ENCODE peak calls at places on chromosomes 12 and 14, in six cellular contexts. E is adrenal gland, S is uterus, K is IMR-90, F is heart left ventricle, I is transverse colon. U is an unnamed sample. For H3K4me1, the result is how much of the 10 kb centered on the place peaks cover.

GRCh38 chr14:47044841-47045240 is 393.3 kb upstream of the RPL10L start:
- DNase-seq in E (no peak), F (no peak), I (no peak), K (no peak), S (no peak), U (no peak)

GRCh38 chr12:49868952-49869815 is 26.3 kb upstream of the BCDIN3D start:
- DNase-seq in K (peak), S (peak), F (peak), I (peak), E (peak), U (peak)

GRCh38 chr12:31362115-31362758 is 36.3 kb upstream of the SINHCAF start:
- DNase-seq in K (no peak), I (peak), F (no peak), S (no peak), E (no peak), U (no peak)

GRCh38 chr12:65699251-65699650 is 125.0 kb upstream of the HMGA2 start:
- DNase-seq in K (peak), E (no peak), I (no peak), S (no peak), F (no peak), U (no peak)

GRCh38 chr14:56124296-56124695 is 6.1 kb downstream of the PELI2 start:
- DNase-seq in S (no peak), E (no peak), F (no peak), K (peak), I (no peak), U (no peak)

GRCh38 chr14:59407246-59407615 is 57.9 kb downstream of the GPR135 start:
- DNase-seq in K (peak), S (peak), F (no peak), I (no peak), E (no peak), U (no peak)

GRCh38 chr12:104605685-104606084 is 148.9 kb downstream of the CHST11 start:
- DNase-seq in K (no peak), F (peak), I (peak), E (peak), S (peak), U (peak)

GRCh38 chr12:28209782-28210181 is 19.5 kb downstream of the CCDC91 start:
- DNase-seq in S (no peak), I (no peak), F (no peak), E (no peak), K (no peak), U (no peak)

GRCh38 chr12:111361073-111361716 is 7.7 kb downstream of the PHETA1 start:
- DNase-seq in K (no peak), S (no peak), I (no peak), E (no peak), F (no peak), U (no peak)

GRCh38 chr12:122150127-122150681 is 23.8 kb downstream of the IL31 start:
- DNase-seq in F (no peak), K (no peak), I (no peak), S (no peak), E (no peak), U (no peak)

GRCh38 chr14:74488788-74489397 is 4.2 kb downstream of the NPC2 start:
- DNase-seq in I (no peak), S (no peak), F (no peak), K (peak), E (no peak), U (no peak)

GRCh38 chr12:122865268-122866231 is 30.3 kb downstream of the HIP1R start:
- DNase-seq in F (peak), E (no peak), S (no peak), I (no peak), K (no peak), U (peak)

GRCh38 chr14:24075485-24076301 is 4.3 kb downstream of the CPNE6 start:
- DNase-seq in I (no peak), K (no peak), S (no peak), F (no peak), E (no peak), U (no peak)

GRCh38 chr14:30317729-30318128 is 241.2 kb upstream of the G2E3 start:
- DNase-seq in K (no peak), F (no peak), I (no peak), S (no peak), E (no peak), U (no peak)

GRCh38 chr12:65500121-65500846 is 221.8 kb downstream of the MSRB3 start:
- DNase-seq in S (no peak), E (no peak), I (no peak), F (no peak), K (peak), U (no peak)

GRCh38 chr12:68158427-68158826 is 1.1 kb downstream of the IFNG start:
- DNase-seq in I (no peak), S (no peak), K (no peak), E (no peak), F (no peak), U (no peak)

GRCh38 chr12:132413931-132414588 is 75.9 kb upstream of the FBRSL1 start:
- DNase-seq in E (no peak), F (no peak), S (no peak), K (no peak), I (no peak), U (no peak)

GRCh38 chr12:57722716-57723629 is 15.6 kb downstream of the AGAP2 start:
- DNase-seq in F (no peak), S (no peak), I (no peak), K (no peak), E (no peak), U (no peak)

GRCh38 chr12:84793558-84794367 is 118.8 kb downstream of the SLC6A15 start:
- DNase-seq in K (peak), E (no peak), F (no peak), S (no peak), I (no peak), U (no peak)

GRCh38 chr12:122093098-122093883 is 14.7 kb downstream of the MLXIP start:
- DNase-seq in E (no peak), S (peak), K (no peak), F (no peak), I (no peak), U (no peak)

GRCh38 chr12:105100998-105101397 is 6.5 kb upstream of the WASHC4 start:
- DNase-seq in I (no peak), S (no peak), K (peak), E (no peak), F (no peak), U (no peak)

GRCh38 chr14:55160989-55161388 is 30.4 kb downstream of the DLGAP5 start:
- DNase-seq in E (no peak), S (no peak), I (no peak), K (peak), F (no peak), U (no peak)

GRCh38 chr14:42944284-42944683 is 1337.6 kb downstream of the LRFN5 start:
- DNase-seq in F (no peak), I (no peak), S (no peak), E (no peak), K (peak), U (no peak)

GRCh38 chr12:103546959-103547358 is 40.1 kb upstream of the STAB2 start:
- DNase-seq in I (no peak), K (no peak), E (no peak), S (no peak), F (no peak), U (no peak)

GRCh38 chr14:20350860-20351259 is 7.4 kb downstream of the PARP2 start:
- DNase-seq in I (no peak), E (no peak), F (no peak), K (peak), S (no peak), U (no peak)

GRCh38 chr14:28571636-28572035 is 195.0 kb upstream of the FOXG1 start:
- DNase-seq in F (no peak), I (no peak), E (no peak), K (no peak), S (no peak), U (no peak)

GRCh38 chr14:53430870-53431269 is 277.7 kb upstream of the DDHD1 start:
- DNase-seq in K (peak), E (no peak), F (no peak), I (no peak), S (no peak), U (no peak)

GRCh38 chr14:101917413-101918124 is 46.8 kb upstream of the DYNC1H1 start:
- DNase-seq in E (no peak), S (no peak), F (no peak), K (no peak), I (no peak), U (no peak)

GRCh38 chr14:50000215-50001145 is 107.6 kb downstream of the ARF6 start:
- DNase-seq in F (peak), E (peak), K (peak), S (peak), I (peak), U (peak)

DNA sequence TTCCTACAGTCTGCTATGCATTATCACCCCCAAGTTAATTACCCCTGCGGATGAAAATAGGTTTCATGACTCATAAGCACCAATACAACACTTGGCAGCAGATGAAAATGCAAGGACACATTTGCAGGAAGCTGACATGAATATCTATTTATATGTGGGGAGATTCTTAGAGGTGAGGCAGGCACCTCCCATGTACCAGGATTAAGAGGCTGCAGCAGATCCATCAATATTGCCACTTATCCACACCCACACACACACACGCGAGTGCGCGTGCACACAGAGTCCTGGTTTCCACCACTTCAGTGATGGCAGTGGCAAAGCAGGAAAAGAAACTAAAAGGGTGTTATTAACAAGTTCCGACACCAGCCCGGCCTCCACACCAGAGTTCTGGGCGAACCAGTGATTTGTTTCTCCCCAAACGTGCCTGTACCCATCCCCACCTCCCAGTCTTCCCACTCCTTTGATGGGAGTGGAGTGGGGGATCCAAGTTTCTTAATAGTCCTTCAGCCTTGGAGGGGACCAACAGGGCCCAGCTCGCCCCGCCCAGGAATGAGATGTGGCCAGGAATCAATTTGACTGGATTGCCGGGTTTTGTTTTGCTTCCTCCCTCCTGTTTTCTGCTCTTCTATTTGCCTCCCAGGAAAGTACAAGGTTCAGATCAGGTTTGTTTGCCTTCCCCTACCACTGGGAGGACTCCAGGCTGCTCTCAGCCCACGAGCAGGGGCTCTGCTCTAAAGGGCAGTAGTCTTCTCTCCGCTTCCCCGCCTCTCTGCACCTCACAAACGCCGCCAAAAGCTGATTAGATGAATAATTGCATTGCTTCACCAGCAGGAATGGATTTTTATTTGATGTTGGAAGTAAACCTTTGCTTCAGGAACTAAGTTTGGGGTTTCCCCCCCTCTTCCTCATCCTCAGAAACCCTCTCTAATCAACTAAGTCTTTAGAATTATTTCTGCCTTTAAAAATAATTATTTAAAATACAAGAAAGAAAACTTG is 5.2 kb downstream of the IRF2BPL start:
- DNase-seq in E (no peak), S (peak), I (peak), F (no peak), K (peak), U (peak)
- TF ChIP-seq POLR2A in E (no peak), S (no peak), I (peak), F (no peak), K (no peak), U (no peak)

GRCh38 chr14:23058654-23059504 is 1.6 kb upstream of the CDH24 start:
- DNase-seq in S (no peak), E (no peak), I (no peak), K (no peak), F (no peak), U (no peak)
- H3K4me1 ChIP-seq in S (under half), E (under half), I (under half), K (under half), F (under half), U (under half)

DNA sequence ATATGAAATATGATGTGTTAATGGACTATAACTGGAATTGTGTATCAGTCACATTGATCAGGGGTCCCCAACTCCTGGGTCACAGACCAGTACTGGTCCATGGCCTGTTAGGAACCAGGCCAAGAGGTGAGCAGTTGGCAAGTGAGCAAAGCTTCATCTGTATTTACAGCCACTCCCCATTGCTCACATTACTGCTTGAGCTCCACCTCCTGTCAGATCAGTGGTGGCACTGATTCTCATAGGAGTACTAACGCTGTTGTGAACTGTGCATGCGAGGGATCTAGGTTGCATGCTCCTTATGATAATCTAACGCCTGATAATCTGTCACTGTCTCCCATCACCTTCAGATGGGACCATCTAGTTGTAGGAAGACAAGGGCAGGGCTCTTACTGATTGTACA is 72.3 kb downstream of the CDK17 start:
- DNase-seq in E (no peak), K (no peak), S (no peak), F (no peak), I (no peak), U (no peak)
- H3K27ac ChIP-seq in E (no peak), K (no peak), S (no peak), F (no peak), I (no peak), U (no peak)

DNA sequence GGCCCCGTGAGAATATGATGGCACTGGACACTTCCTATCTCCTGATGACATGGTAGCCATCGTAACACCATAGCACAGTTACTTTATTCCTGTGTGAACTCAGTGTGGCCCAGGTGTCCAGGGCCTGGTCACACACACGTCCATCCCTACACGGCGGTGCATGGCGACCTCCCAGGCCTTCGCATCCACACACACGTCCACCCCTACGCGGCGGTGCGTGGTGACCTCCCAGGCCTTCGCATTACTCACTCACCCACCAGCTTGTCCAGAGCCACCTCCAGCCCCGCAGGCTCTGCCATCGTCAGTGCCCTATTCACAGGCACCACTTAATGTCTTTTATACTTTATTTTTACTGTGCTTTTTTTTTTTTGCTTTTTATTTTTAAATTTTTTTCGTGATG is 39.4 kb upstream of the TEX22 start:
- DNase-seq in K (no peak), E (no peak), F (no peak), I (no peak), S (no peak), U (no peak)
- TF ChIP-seq POLR2A in K (no peak), E (no peak), F (no peak), I (no peak), S (no peak), U (no peak)

U was measured in testis.